ENCODE peak calls at places on chromosome 1, in four cellular contexts. One of them, this sample, is unnamed. For H3K27me3 and H3K36me3, the result is how much of the 10 kb centered on the place peaks cover.

GRCh38 chr1:223257856-223258255 is 106.1 kb downstream of the SUSD4 start:
- DNase-seq in heart left ventricle: no peak
- DNase-seq in A673: no peak
- DNase-seq in CD8-positive, alpha-beta T cell: no peak
- DNase-seq in this sample: no peak

GRCh38 chr1:113786055-113786454 is 26.2 kb downstream of the RSBN1 start:
- DNase-seq in CD8-positive, alpha-beta T cell: no peak
- DNase-seq in heart left ventricle: no peak
- DNase-seq in A673: no peak
- DNase-seq in this sample: no peak

GRCh38 chr1:219784660-219785391 is 143.5 kb downstream of the SLC30A10 start:
- DNase-seq in heart left ventricle: no peak
- DNase-seq in A673: no peak
- DNase-seq in CD8-positive, alpha-beta T cell: no peak
- DNase-seq in this sample: no peak

GRCh38 chr1:107544285-107544684 is 403.4 kb downstream of the NTNG1 start:
- DNase-seq in A673: no peak
- DNase-seq in CD8-positive, alpha-beta T cell: no peak
- DNase-seq in heart left ventricle: no peak
- DNase-seq in this sample: no peak

GRCh38 chr1:203089651-203090045 is 3.8 kb upstream of the MYOG start:
- DNase-seq in heart left ventricle: no peak
- DNase-seq in A673: no peak
- DNase-seq in CD8-positive, alpha-beta T cell: no peak
- DNase-seq in this sample: no peak

GRCh38 chr1:36306210-36306901 is at the start of gene SH3D21:
- DNase-seq in CD8-positive, alpha-beta T cell: peak
- DNase-seq in heart left ventricle: peak
- DNase-seq in A673: no peak
- DNase-seq in this sample: peak

GRCh38 chr1:52727956-52728656 is 1.9 kb downstream of the ZYG11B start:
- DNase-seq in A673: no peak
- DNase-seq in CD8-positive, alpha-beta T cell: no peak
- DNase-seq in heart left ventricle: no peak
- DNase-seq in this sample: no peak

GRCh38 chr1:232501856-232502255 is 128.1 kb downstream of the SIPA1L2 start:
- DNase-seq in heart left ventricle: no peak
- DNase-seq in CD8-positive, alpha-beta T cell: no peak
- DNase-seq in A673: no peak
- DNase-seq in this sample: no peak

GRCh38 chr1:238061967-238062613 is 171.4 kb upstream of the ZP4 start:
- DNase-seq in heart left ventricle: no peak
- DNase-seq in CD8-positive, alpha-beta T cell: no peak
- DNase-seq in A673: no peak
- DNase-seq in this sample: no peak

GRCh38 chr1:180927348-180927747 is 14.7 kb downstream of the KIAA1614 start:
- DNase-seq in heart left ventricle: peak
- DNase-seq in CD8-positive, alpha-beta T cell: no peak
- DNase-seq in A673: no peak
- DNase-seq in this sample: peak

GRCh38 chr1:87905651-87906050 is 577.0 kb downstream of the LMO4 start:
- DNase-seq in CD8-positive, alpha-beta T cell: no peak
- DNase-seq in A673: no peak
- DNase-seq in heart left ventricle: no peak
- DNase-seq in this sample: no peak

GRCh38 chr1:59418361-59418760 is 121.5 kb downstream of the FGGY start:
- DNase-seq in CD8-positive, alpha-beta T cell: no peak
- DNase-seq in A673: no peak
- DNase-seq in heart left ventricle: no peak
- DNase-seq in this sample: no peak

DNA sequence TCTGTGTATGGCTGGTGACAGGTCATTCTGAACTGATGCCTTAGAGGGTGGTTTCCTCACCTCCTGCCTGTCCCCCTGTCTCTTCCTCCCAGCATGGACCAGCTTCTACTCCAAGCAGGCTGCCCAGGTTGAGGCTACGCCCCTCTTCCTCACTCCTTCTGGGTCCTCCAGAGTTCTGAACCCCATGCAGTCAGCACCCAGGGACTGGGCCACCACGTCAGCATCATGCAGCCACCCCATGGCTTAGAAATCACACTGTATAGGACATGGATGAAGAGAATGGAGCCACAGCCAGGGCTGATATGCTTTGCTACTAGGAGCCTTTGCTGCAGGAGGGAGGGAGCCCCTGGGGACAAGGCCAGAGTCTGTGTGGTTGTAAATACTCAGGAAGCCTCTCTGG is 8.3 kb downstream of the FOXO6 start:
- DNase-seq in A673: no peak
- DNase-seq in heart left ventricle: no peak
- DNase-seq in CD8-positive, alpha-beta T cell: no peak
- DNase-seq in this sample: no peak
- H3K27me3 ChIP-seq in A673: under half
- H3K27me3 ChIP-seq in heart left ventricle: under half
- H3K27me3 ChIP-seq in CD8-positive, alpha-beta T cell: under half
- H3K27me3 ChIP-seq in this sample: under half

GRCh38 chr1:17118706-17119075 is 560 bp downstream of the PADI2 start:
- DNase-seq in A673: no peak
- DNase-seq in CD8-positive, alpha-beta T cell: no peak
- DNase-seq in heart left ventricle: no peak
- DNase-seq in this sample: no peak
- H3K4me3 ChIP-seq in A673: peak
- H3K4me3 ChIP-seq in CD8-positive, alpha-beta T cell: peak
- H3K4me3 ChIP-seq in heart left ventricle: no peak
- H3K4me3 ChIP-seq in this sample: no peak

GRCh38 chr1:229642376-229642775 is 16.3 kb downstream of the URB2 start:
- DNase-seq in A673: no peak
- DNase-seq in CD8-positive, alpha-beta T cell: no peak
- DNase-seq in heart left ventricle: no peak
- DNase-seq in this sample: no peak
- H3K36me3 ChIP-seq in A673: half or more
- H3K36me3 ChIP-seq in CD8-positive, alpha-beta T cell: under half
- H3K36me3 ChIP-seq in heart left ventricle: under half
- H3K36me3 ChIP-seq in this sample: under half

DNA sequence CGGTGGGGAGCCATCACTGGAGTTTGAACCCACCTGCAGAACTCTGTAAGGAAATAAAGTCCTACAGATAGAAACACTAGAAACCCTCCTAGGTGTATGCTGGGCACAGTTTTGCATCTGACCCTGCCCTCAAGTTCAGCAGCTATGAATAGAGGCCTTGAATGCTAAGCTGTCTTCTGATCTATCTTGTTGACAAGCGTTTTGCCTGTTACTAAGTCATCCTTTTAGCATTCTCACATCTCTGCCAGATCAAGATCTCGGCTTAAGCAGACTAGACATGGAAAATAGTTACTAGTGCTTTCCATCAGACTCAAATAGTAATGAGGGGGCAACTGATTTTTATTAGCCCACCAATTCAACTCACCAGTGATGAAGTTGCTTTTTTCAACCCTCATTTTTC is 10.6 kb downstream of the TBX15 start:
- DNase-seq in CD8-positive, alpha-beta T cell: no peak
- DNase-seq in A673: no peak
- DNase-seq in heart left ventricle: no peak
- DNase-seq in this sample: no peak
- H3K27me3 ChIP-seq in CD8-positive, alpha-beta T cell: under half
- H3K27me3 ChIP-seq in A673: under half
- H3K27me3 ChIP-seq in heart left ventricle: half or more
- H3K27me3 ChIP-seq in this sample: under half

DNA sequence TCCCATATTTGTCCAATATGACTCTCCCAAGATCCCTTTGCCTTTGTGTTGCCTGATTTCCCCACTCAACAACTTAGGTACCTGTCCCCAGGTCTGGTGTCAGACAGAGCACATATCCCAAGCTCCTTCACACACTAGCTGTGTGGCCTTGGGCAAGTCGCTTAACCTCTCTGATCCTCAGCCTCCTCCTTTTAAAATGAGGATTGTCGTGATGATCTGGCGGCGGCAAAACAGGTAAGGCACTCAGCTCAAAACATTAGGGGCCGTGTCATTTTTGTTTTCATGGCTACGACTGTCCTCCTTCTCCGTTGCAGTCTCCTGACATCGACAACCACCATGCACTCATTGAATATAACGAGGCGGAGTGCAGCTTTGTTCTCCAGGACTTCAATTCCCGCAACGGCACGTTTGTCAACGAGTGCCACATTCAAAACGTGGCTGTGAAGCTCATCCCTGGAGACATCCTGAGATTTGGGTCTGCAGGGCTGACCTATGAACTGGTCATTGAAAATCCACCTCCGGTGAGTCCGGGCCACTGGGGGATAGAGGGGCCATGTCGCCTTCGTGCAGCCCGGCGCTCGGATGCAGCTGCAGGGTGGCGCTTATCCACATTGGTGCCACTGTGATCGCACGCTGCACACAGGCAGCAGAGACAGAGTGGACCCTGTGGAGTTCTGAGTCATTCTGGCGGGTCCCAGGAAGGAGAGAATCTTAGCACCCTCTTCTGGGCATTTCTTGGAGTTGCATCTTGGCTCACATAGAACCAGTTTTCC is 25.2 kb downstream of the FHAD1 start:
- DNase-seq in A673: peak
- DNase-seq in CD8-positive, alpha-beta T cell: no peak
- DNase-seq in heart left ventricle: peak
- DNase-seq in this sample: no peak
- H3K4me3 ChIP-seq in A673: no peak
- H3K4me3 ChIP-seq in CD8-positive, alpha-beta T cell: no peak
- H3K4me3 ChIP-seq in heart left ventricle: no peak
- H3K4me3 ChIP-seq in this sample: no peak

GRCh38 chr1:111444031-111444430 is 5.0 kb downstream of the WDR77 start:
- DNase-seq in CD8-positive, alpha-beta T cell: no peak
- DNase-seq in heart left ventricle: no peak
- DNase-seq in A673: no peak
- DNase-seq in this sample: no peak
- H3K36me3 ChIP-seq in CD8-positive, alpha-beta T cell: half or more
- H3K36me3 ChIP-seq in heart left ventricle: under half
- H3K36me3 ChIP-seq in A673: half or more
- H3K36me3 ChIP-seq in this sample: under half

GRCh38 chr1:170886460-170886859 is 48.9 kb upstream of the MROH9 start:
- DNase-seq in heart left ventricle: no peak
- DNase-seq in A673: no peak
- DNase-seq in CD8-positive, alpha-beta T cell: no peak
- DNase-seq in this sample: no peak

GRCh38 chr1:170885551-170885950 is 49.8 kb upstream of the MROH9 start:
- DNase-seq in CD8-positive, alpha-beta T cell: no peak
- DNase-seq in A673: no peak
- DNase-seq in heart left ventricle: no peak
- DNase-seq in this sample: no peak

DNA sequence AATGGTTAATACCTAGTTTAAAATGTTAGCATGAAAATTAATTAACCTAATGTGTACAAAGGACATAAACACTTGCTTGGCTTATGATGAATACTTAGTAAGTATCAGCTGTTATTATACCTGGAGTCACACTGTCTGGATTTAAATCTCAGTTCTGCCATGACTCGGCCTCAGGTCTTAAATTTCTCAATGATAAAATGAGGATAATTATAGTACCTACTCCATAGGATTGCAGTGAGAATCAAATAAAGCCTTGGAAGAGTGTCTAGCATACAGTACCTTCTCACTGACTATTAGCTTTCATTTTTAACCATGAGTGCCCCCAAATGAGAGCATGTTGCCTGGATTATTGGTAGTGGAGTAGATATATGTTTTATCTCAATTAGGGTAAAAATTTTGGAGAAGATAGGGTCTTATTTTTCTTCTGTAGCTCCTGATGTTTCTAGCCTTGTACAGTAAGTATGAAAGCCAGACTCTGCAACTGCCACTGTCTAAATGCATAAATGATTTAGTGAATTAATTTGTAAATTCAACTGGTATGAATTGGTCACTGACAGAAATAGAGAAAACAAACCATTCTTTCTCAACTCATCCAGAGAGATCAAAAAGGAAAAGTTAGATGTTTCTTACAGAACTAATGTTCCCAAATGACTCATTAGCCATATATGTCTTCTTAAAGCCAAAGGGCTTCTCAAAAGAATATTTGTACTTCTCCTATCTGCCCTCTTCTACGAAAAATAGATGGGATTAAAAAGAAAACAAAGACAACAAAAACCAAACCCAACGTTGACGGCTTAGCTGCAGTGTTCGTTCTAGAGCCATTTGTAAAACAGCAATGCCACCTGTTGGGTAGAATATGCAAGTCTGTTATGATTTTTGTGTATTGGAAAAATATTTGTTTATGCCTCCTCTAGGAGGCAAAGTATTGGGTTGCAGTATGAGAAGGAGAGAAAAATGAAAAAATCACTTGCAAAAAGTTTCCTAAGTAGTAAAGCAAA is 53.8 kb upstream of the MROH9 start:
- DNase-seq in heart left ventricle: no peak
- DNase-seq in A673: peak
- DNase-seq in CD8-positive, alpha-beta T cell: no peak
- DNase-seq in this sample: no peak
- H3K27me3 ChIP-seq in heart left ventricle: under half
- H3K27me3 ChIP-seq in A673: under half
- H3K27me3 ChIP-seq in CD8-positive, alpha-beta T cell: under half
- H3K27me3 ChIP-seq in this sample: under half

GRCh38 chr1:31763671-31764306 is 351 bp downstream of the ADGRB2 start:
- DNase-seq in A673: no peak
- DNase-seq in CD8-positive, alpha-beta T cell: no peak
- DNase-seq in heart left ventricle: no peak
- DNase-seq in this sample: no peak
- H3K4me3 ChIP-seq in A673: peak
- H3K4me3 ChIP-seq in CD8-positive, alpha-beta T cell: peak
- H3K4me3 ChIP-seq in heart left ventricle: peak
- H3K4me3 ChIP-seq in this sample: peak

This sample was measured in aorta.